ENCODE peak calls at places on chromosomes 11 and 22, in five cellular contexts. J, B, P, D and A are unnamed samples.

GRCh38 chr11:62217191-62217748 is 8.8 kb downstream of the SCGB2A1 start:
- DNase-seq in J (no peak), B (peak; percentile 19), P (no peak), D (no peak), A (no peak)

GRCh38 chr11:34560511-34560910 is 46.9 kb upstream of the ELF5 start:
- DNase-seq in D (no peak), B (no peak), J (no peak), P (no peak), A (no peak)

GRCh38 chr22:19937616-19938473 is 3.7 kb upstream of the COMT start:
- DNase-seq in D (no peak), B (peak; percentile 90), J (no peak), P (peak; percentile 59), A (no peak)

GRCh38 chr11:121318848-121319834 is 26.6 kb downstream of the SC5D start:
- DNase-seq in B (peak; percentile 30), P (no peak), D (peak; percentile 46), J (no peak), A (peak; percentile 25)

GRCh38 chr11:96061730-96062524 is 138.0 kb upstream of the MTMR2 start:
- DNase-seq in J (no peak), P (no peak), D (no peak), B (peak; percentile 56), A (no peak)

GRCh38 chr22:49413551-49413950 is 414.1 kb downstream of the BRD1 start:
- DNase-seq in D (no peak), B (no peak), P (no peak), J (no peak), A (no peak)

GRCh38 chr11:47001666-47002285 is 65.2 kb downstream of the CSTPP1 start:
- DNase-seq in D (no peak), B (no peak), J (no peak), P (no peak), A (no peak)

GRCh38 chr11:30091246-30091645 is 74.4 kb upstream of the KCNA4 start:
- DNase-seq in J (no peak), B (no peak), D (no peak), P (no peak), A (no peak)

GRCh38 chr22:48478124-48478523 is 1349.5 kb downstream of the BRD1 start:
- DNase-seq in B (no peak), P (peak; percentile 37), J (no peak), D (no peak), A (no peak)

GRCh38 chr11:70155386-70155785 is 47.7 kb upstream of the FADD start:
- DNase-seq in J (no peak), D (no peak), P (no peak), B (no peak), A (no peak)

GRCh38 chr11:91243630-91244029 is 981.0 kb upstream of the FAT3 start:
- DNase-seq in D (no peak), J (no peak), P (no peak), B (no peak), A (no peak)

GRCh38 chr11:69948256-69949141 is 129.3 kb upstream of the FGF3 start:
- DNase-seq in J (no peak), P (no peak), D (no peak), B (peak; percentile 35), A (no peak)

GRCh38 chr22:33902073-33902472 is 18.2 kb downstream of the LARGE1 start:
- DNase-seq in D (no peak), B (no peak), J (no peak), P (no peak), A (no peak)

GRCh38 chr22:38699784-38700183 is 959 bp downstream of the JOSD1 start:
- DNase-seq in J (no peak), D (no peak), P (no peak), B (peak; percentile 21), A (no peak)

GRCh38 chr11:96324912-96325311 is 18.1 kb downstream of the MAML2 start:
- DNase-seq in B (no peak), D (no peak), J (no peak), P (no peak), A (no peak)

GRCh38 chr11:122717264-122717867 is 61.8 kb downstream of the UBASH3B start:
- DNase-seq in D (no peak), P (peak; percentile 51), B (no peak), J (no peak), A (no peak)

GRCh38 chr11:73194593-73194992 is 23.5 kb upstream of the P2RY2 start:
- DNase-seq in J (no peak), D (no peak), P (no peak), B (no peak), A (no peak)

GRCh38 chr11:1075341-1075911 is 752 bp downstream of the MUC2 start:
- DNase-seq in B (no peak), J (no peak), D (no peak), P (peak; percentile 41), A (no peak)

GRCh38 chr22:40453676-40454075 is 83.3 kb downstream of the SGSM3 start:
- DNase-seq in J (no peak), P (no peak), B (no peak), D (no peak), A (no peak)

GRCh38 chr11:66188580-66188979 is 79.9 kb upstream of the RAB1B start:
- DNase-seq in J (no peak), B (no peak), P (no peak), D (no peak), A (no peak)

GRCh38 chr11:3126901-3127691 is 38.0 kb downstream of the OSBPL5 start:
- DNase-seq in P (peak; percentile 43), B (no peak), J (no peak), D (no peak), A (peak; percentile 6)

GRCh38 chr22:49031746-49032330 is 795.8 kb downstream of the BRD1 start:
- DNase-seq in D (no peak), J (no peak), P (no peak), B (no peak), A (no peak)

GRCh38 chr22:27159716-27160295 is 502.4 kb downstream of the MIAT start:
- DNase-seq in B (no peak), D (no peak), J (no peak), P (no peak), A (no peak)

GRCh38 chr11:116539211-116539610 is 233.6 kb downstream of the BUD13 start:
- DNase-seq in P (no peak), D (no peak), B (no peak), J (no peak), A (no peak)

GRCh38 chr11:10322830-10323792 is 18.2 kb downstream of the ADM start:
- DNase-seq in P (no peak), J (no peak), D (peak; percentile 10), B (peak; percentile 84), A (no peak)

GRCh38 chr11:63641727-63642126 is 27.5 kb upstream of the PLAAT3 start:
- DNase-seq in P (no peak), B (no peak), J (no peak), D (no peak), A (no peak)
- TF ChIP-seq CTCF in P (no peak), B (peak; percentile 20), J (no peak), D (no peak), A (no peak)

GRCh38 chr22:28395520-28395919 is 284.1 kb downstream of the TTC28 start:
- DNase-seq in P (no peak), D (no peak), J (no peak), B (no peak), A (no peak)
- TF ChIP-seq CTCF in P (no peak), D (no peak), J (no peak), B (no peak), A (no peak)

GRCh38 chr22:44003776-44004460 is 20.2 kb upstream of the PARVB start:
- DNase-seq in P (peak; percentile 15), D (peak; percentile 35), J (no peak), B (no peak), A (peak; percentile 41)
- TF ChIP-seq CTCF in P (no peak), D (no peak), J (no peak), B (peak; percentile 21), A (peak; percentile 33)

GRCh38 chr11:83193315-83194283 is at the start of gene ANKRD42:
- DNase-seq in J (peak; percentile 69), B (peak; percentile 93), D (peak; percentile 90), P (peak; percentile 95), A (peak; percentile 89)

GRCh38 chr11:83194284-83195175 is 1.0 kb downstream of the ANKRD42 start:
- DNase-seq in B (peak; percentile 38), J (peak; percentile 15), P (peak; percentile 84), D (peak; percentile 44), A (peak; percentile 64)

GRCh38 chr11:83192846-83193245 is 666 bp upstream of the ANKRD42 start:
- DNase-seq in B (peak; percentile 5), D (no peak), J (no peak), P (no peak), A (no peak)

GRCh38 chr11:83195649-83196048 is 2.1 kb downstream of the ANKRD42 start:
- DNase-seq in P (no peak), J (no peak), D (no peak), B (no peak), A (no peak)

DNA sequence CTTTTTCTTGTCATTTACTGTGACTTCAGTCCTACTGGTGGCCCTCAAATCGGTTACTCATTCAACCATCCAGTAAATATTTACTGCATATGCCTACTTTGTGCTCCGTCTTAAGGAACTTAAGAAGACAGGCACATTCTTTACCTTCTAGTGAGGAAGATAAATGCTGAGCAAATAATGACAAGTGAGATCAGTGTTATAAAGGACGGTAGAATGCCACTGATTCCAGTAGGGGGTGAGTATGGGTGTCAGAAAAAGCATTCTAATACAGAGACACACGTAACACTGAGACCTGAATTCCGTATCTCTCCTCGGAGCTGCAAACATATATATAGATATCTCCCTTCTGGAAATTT is 1.6 kb downstream of the ANKRD42 start:
- DNase-seq in D (no peak), J (no peak), P (no peak), B (no peak), A (no peak)
- TF ChIP-seq CTCF in D (no peak), J (no peak), P (no peak), B (no peak), A (no peak)

GRCh38 chr11:60252208-60252566 is 9.2 kb upstream of the MS4A4E start:
- DNase-seq in B (no peak), D (no peak), J (no peak), P (no peak), A (no peak)

GRCh38 chr11:60252709-60253108 is 9.8 kb upstream of the MS4A4E start:
- DNase-seq in J (no peak), D (no peak), P (no peak), B (no peak), A (no peak)

GRCh38 chr11:60251485-60252207 is 8.7 kb upstream of the MS4A4E start:
- DNase-seq in D (no peak), B (peak; percentile 23), P (no peak), J (peak; percentile 24), A (peak; percentile 39)
- TF ChIP-seq CTCF in D (no peak), B (peak; percentile 63), P (peak; percentile 45), J (peak; percentile 59), A (peak; percentile 47)

DNA sequence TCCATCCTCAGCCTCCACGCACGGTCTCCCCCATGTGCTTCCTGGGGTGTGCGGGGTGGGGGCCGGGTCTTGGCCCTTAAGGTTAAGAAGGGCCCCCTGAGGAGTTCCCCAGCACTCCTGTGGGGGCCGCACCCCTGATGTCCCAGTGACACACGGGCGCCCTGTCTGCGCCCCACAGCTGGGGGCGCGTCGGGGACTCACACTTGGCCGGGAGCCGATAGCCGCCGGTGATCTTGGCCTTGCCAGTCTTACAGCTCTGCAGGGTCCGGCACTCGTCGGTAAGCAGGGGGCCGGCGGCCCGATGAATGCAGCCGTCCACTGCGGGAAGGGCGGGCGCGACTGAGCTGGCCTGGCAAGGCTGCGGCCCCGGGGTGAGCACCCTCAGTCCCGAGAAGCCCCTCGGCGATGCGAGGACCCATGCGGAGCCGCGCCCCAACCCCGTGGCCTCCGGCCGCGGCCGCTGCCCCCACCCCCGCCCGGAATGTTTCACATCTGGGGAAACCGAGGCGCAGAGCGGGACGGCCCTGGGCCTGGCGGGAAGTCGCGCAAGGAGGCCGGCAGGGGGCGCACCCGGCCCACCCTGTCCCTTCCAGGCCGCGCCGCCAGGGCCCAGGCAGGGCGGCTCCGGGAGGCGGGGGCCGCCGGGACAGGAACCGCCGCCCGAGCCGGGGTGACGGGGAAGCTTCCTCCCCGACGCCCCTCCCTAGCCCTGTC is 13.9 kb downstream of the OTUB1 start:
- DNase-seq in D (peak; percentile 78), P (peak; percentile 74), B (no peak), J (peak; percentile 63), A (peak; percentile 79)
- TF ChIP-seq CTCF in D (peak; percentile 87), P (peak; percentile 80), B (no peak), J (peak; percentile 81), A (peak; percentile 66)